ENCODE peak calls at places on chromosome 22, in seven cellular contexts. X is adrenal gland, V is A549, P is Daoy, M is epithelial cell of proximal tubule, J is HL-60, Z is NAMALWA. F is an unnamed sample.

GRCh38 chr22:49021097-49021925 is 806.4 kb downstream of the BRD1 start:
- DNase-seq in X (no peak), V (no peak), P (no peak), M (no peak), J (no peak), Z (no peak), F (no peak)

GRCh38 chr22:29710922-29711593 is 8.7 kb upstream of the CABP7 start:
- DNase-seq in X (peak; percentile 85), V (no peak), P (peak; percentile 41), M (no peak), J (no peak), Z (no peak), F (no peak)

GRCh38 chr22:36439481-36440271 is 41.8 kb downstream of the TXN2 start:
- DNase-seq in X (peak; percentile 78), V (peak; percentile 55), P (peak; percentile 95), M (no peak), J (no peak), Z (no peak), F (no peak)

GRCh38 chr22:30007361-30007760 is 72.9 kb upstream of the HORMAD2 start:
- DNase-seq in X (no peak), V (no peak), P (no peak), M (no peak), J (no peak), Z (no peak), F (no peak)

GRCh38 chr22:31139866-31140716 is at the start of gene PLA2G3:
- DNase-seq in X (no peak), V (no peak), P (peak; percentile 79), M (no peak), J (no peak), Z (no peak), F (peak; percentile 67)

GRCh38 chr22:27476729-27477128 is 324.8 kb downstream of the MN1 start:
- DNase-seq in X (peak; percentile 28), V (peak; percentile 47), P (peak; percentile 95), M (no peak), J (no peak), Z (no peak), F (no peak)

GRCh38 chr22:42770941-42771647 is 50.4 kb upstream of the A4GALT start:
- DNase-seq in X (no peak), V (no peak), P (no peak), M (no peak), J (no peak), Z (no peak), F (peak; percentile 27)

GRCh38 chr22:19942886-19943664 is 1.5 kb upstream of the TXNRD2 start:
- DNase-seq in X (no peak), V (peak; percentile 51), P (peak; percentile 79), M (peak; percentile 19), J (peak; percentile 72), Z (peak; percentile 46), F (no peak)

GRCh38 chr22:46025973-46026906 is 49.3 kb upstream of the WNT7B start:
- DNase-seq in X (peak; percentile 28), V (no peak), P (no peak), M (no peak), J (no peak), Z (no peak), F (no peak)

GRCh38 chr22:42111798-42112197 is 18.8 kb downstream of the CYP2D6 start:
- DNase-seq in X (no peak), V (no peak), P (no peak), M (no peak), J (no peak), Z (no peak), F (no peak)

GRCh38 chr22:28247114-28247513 is 328.1 kb upstream of the PITPNB start:
- DNase-seq in X (no peak), V (no peak), P (no peak), M (no peak), J (no peak), Z (no peak), F (no peak)

F was measured in Karpas-422.